ENCODE peak calls at places on chromosomes 7 and 10, in five cellular contexts. V, J, X, S and Y are unnamed samples.

GRCh38 chr7:36545291-36545690 is 155.6 kb downstream of the ANLN start:
- DNase-seq in V (no peak), J (no peak), X (no peak), S (no peak), Y (no peak)

GRCh38 chr7:146736446-146737190 is 620.0 kb downstream of the CNTNAP2 start:
- DNase-seq in V (no peak), J (no peak), X (no peak), S (no peak), Y (no peak)

GRCh38 chr10:21813944-21814343 is 189.6 kb downstream of the DNAJC1 start:
- DNase-seq in V (no peak), J (no peak), X (peak), S (no peak), Y (no peak)

GRCh38 chr7:82057476-82057875 is 287.6 kb upstream of the HGF start:
- DNase-seq in V (no peak), J (no peak), X (no peak), S (no peak), Y (no peak)

GRCh38 chr10:63504145-63504881 is 16.9 kb upstream of the REEP3 start:
- DNase-seq in V (no peak), J (no peak), X (no peak), S (no peak), Y (no peak)

GRCh38 chr10:48287417-48288391 is 13.2 kb upstream of the FRMPD2 start:
- DNase-seq in V (no peak), J (no peak), X (peak), S (no peak), Y (no peak)

GRCh38 chr7:73431041-73431835 is 2.3 kb upstream of the FZD9 start:
- DNase-seq in V (no peak), J (no peak), X (no peak), S (no peak), Y (no peak)

GRCh38 chr10:75191821-75192568 is 18.6 kb upstream of the VDAC2 start:
- DNase-seq in V (no peak), J (no peak), X (no peak), S (peak), Y (no peak)

GRCh38 chr10:35262436-35262835 is 73.9 kb upstream of the CCNY start:
- DNase-seq in V (no peak), J (no peak), X (no peak), S (no peak), Y (no peak)

GRCh38 chr7:23530355-23530754 is 1.4 kb downstream of the TRA2A start:
- DNase-seq in V (no peak), J (no peak), X (no peak), S (peak), Y (no peak)

GRCh38 chr10:103244663-103245271 is 920 bp upstream of the RPEL1 start:
- DNase-seq in V (peak), J (no peak), X (peak), S (peak), Y (no peak)

GRCh38 chr7:87448427-87448826 is 27.1 kb downstream of the ABCB4 start:
- DNase-seq in V (no peak), J (no peak), X (no peak), S (no peak), Y (no peak)

GRCh38 chr7:17301491-17302101 is 3.1 kb downstream of the AHR start:
- DNase-seq in V (no peak), J (no peak), X (peak), S (peak), Y (no peak)

GRCh38 chr10:4807803-4808507 is 18.1 kb upstream of the AKR1E2 start:
- DNase-seq in V (no peak), J (no peak), X (peak), S (peak), Y (no peak)

GRCh38 chr10:104548090-104548489 is 93.0 kb upstream of the SORCS3 start:
- DNase-seq in V (no peak), J (no peak), X (no peak), S (no peak), Y (no peak)

GRCh38 chr10:7819126-7819470 is 793 bp downstream of the TAF3 start:
- DNase-seq in V (no peak), J (no peak), X (no peak), S (peak), Y (no peak)

GRCh38 chr7:91164531-91164930 is 99.7 kb upstream of the FZD1 start:
- DNase-seq in V (no peak), J (no peak), X (no peak), S (no peak), Y (no peak)

GRCh38 chr7:157347217-157347904 is 10.6 kb downstream of the DNAJB6 start:
- DNase-seq in V (peak), J (no peak), X (no peak), S (peak), Y (peak)

GRCh38 chr10:124003481-124004371 is 89.7 kb downstream of the CHST15 start:
- DNase-seq in V (no peak), J (peak), X (no peak), S (no peak), Y (peak)

GRCh38 chr10:14665865-14666857 is 108.5 kb downstream of the FAM107B start:
- DNase-seq in V (no peak), J (no peak), X (no peak), S (no peak), Y (no peak)

GRCh38 chr10:62790571-62790970 is 13.9 kb upstream of the ADO start:
- DNase-seq in V (no peak), J (no peak), X (no peak), S (no peak), Y (no peak)

GRCh38 chr10:21173964-21174669 is 277.0 kb upstream of the NEBL start:
- DNase-seq in V (peak), J (peak), X (peak), S (no peak), Y (no peak)

GRCh38 chr10:52479567-52479966 is 165.5 kb downstream of the DKK1 start:
- DNase-seq in V (no peak), J (no peak), X (no peak), S (no peak), Y (no peak)

GRCh38 chr7:79298145-79298760 is 155.2 kb downstream of the MAGI2 start:
- DNase-seq in V (peak), J (no peak), X (no peak), S (peak), Y (no peak)

GRCh38 chr7:127751723-127752448 is 99.9 kb downstream of the SND1 start:
- DNase-seq in V (no peak), J (no peak), X (no peak), S (no peak), Y (no peak)

GRCh38 chr10:71827828-71828227 is 23.2 kb downstream of the PSAP start:
- DNase-seq in V (no peak), J (no peak), X (no peak), S (no peak), Y (no peak)
- TF ChIP-seq CTCF in V (no peak), J (no peak), X (no peak), S (no peak), Y (no peak)

DNA sequence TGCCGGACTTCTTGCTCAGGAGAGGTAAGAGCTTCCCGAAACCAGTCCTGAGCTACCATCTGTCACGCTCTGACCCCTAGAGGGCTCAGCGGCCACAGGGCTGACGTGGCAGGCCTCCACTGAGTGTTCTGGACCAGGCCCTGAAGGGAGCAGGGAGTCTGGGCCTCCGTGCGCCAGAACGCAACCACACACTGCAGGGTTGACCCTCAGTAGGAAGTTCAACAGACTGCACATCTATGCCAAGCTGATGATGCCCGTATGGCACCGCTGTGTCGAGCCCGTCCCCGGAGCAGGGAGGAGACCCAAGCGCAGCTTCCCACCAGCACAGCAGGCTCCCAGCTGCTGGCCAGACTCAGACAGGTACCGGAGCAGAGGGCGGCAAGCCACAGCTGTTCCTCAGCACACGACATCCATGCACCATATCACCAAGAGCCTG is 39.2 kb downstream of the CAMK2B start:
- DNase-seq in V (no peak), J (peak), X (no peak), S (no peak), Y (no peak)
- TF ChIP-seq CTCF in V (no peak), J (no peak), X (peak), S (no peak), Y (no peak)

GRCh38 chr7:34747176-34747781 is 89.3 kb downstream of the NPSR1 start:
- DNase-seq in V (no peak), J (no peak), X (no peak), S (no peak), Y (no peak)

GRCh38 chr7:34750209-34750608 is 92.2 kb downstream of the NPSR1 start:
- DNase-seq in V (no peak), J (no peak), X (no peak), S (no peak), Y (no peak)

GRCh38 chr7:34750636-34751035 is 92.6 kb downstream of the NPSR1 start:
- DNase-seq in V (no peak), J (no peak), X (no peak), S (no peak), Y (no peak)

GRCh38 chr7:34747842-34748241 is 89.8 kb downstream of the NPSR1 start:
- DNase-seq in V (no peak), J (no peak), X (no peak), S (no peak), Y (no peak)

DNA sequence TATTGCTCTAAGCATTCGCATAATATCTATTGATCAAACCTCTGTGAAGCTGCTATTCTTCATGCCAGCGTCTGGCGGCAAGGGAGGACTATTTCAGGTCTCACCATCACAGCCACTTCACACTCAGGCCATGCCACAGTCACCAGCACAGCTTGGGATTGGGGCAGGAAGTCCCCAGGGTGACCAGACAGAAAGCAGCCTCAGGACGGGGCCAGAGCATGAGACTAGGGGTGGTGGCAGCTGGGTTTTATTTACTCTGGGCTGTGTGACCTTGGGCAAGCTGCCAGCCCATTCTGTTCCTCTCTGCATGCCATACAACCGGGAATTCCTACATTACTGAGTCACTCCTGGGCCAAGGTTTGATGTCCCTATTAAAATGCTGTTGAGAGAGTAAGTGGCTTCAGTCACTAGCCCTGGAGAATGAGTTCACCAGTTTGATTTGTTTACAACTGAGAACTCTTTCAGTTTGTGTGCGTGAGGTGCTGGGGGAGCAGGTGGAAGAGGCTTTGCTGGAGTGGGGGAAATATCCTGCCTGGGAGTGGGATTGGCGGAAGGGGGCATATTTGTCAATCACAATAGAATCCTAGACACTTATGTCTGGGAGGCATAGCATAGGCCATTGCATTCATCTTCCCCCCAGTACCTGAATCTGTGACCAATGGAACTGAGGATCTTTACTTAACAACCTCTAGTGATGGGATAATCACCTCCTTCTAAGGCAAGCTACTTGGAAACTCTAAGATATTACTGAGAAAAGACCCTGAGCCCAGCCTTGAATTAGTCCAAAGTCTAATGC is 90.4 kb downstream of the NPSR1 start:
- DNase-seq in V (peak), J (no peak), X (no peak), S (peak), Y (no peak)
- TF ChIP-seq CTCF in V (no peak), J (no peak), X (no peak), S (no peak), Y (no peak)

GRCh38 chr10:133273534-133274143 is 3.0 kb downstream of the ADAM8 start:
- DNase-seq in V (no peak), J (no peak), X (no peak), S (no peak), Y (no peak)

GRCh38 chr10:133275683-133276092 is 980 bp downstream of the ADAM8 start:
- DNase-seq in V (no peak), J (no peak), X (peak), S (no peak), Y (no peak)

GRCh38 chr10:133276435-133277201 is at the start of gene ADAM8:
- DNase-seq in V (no peak), J (no peak), X (peak), S (no peak), Y (no peak)

GRCh38 chr10:133276100-133276434 is 601 bp downstream of the ADAM8 start:
- DNase-seq in V (no peak), J (no peak), X (no peak), S (no peak), Y (no peak)

DNA sequence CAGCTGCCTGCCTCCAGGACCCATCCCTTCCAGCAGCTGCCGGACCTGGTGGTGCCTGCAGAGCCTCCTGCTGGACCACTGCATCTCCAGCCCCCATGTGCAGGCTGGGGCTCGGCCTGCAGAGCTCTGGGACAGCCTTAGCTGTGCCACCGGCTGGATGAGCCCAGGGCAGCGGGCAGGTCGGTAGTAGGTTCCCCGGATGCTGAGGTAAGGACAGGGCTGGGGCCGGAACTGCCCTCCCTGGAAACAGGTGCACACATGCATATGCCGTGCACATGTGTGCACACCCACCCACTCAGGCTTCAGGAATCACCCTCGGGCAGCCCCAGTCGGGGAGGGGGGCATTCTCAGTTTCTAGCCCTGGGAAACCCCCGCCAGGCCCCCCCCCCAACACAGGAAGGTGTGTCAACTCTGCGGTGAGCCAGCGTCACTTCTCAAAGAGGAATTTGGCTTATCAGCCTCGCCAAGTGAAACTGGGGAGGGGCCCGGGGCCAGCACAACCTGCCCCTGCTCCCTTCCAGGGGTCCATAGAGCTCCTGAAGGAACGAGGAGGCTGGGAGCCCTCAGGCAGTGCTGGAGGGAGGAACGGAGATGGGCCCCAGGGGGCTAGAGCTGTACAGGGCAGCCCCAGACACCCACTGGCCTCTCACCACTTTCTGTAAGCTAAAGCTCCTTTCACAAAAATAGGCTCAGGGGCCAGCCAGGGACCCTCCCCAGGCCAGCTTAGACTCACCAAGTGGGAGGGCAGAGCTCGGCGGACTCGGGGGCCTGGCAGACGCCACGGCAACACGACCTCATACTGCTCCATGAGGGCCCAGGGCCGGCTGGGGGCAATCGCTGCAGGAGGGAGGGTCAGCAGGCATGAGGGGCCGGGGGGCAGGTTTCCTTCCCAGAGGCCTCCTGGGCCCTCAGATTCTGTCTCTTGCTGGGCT is 1.7 kb downstream of the ADAM8 start:
- DNase-seq in V (no peak), J (no peak), X (peak), S (no peak), Y (no peak)
- TF ChIP-seq CTCF in V (no peak), J (no peak), X (peak), S (no peak), Y (no peak)